ENCODE peak calls at places on chromosomes 13 and 19, in six cellular contexts. I, O, A, C, N and P are unnamed samples.

GRCh38 chr13:60448907-60449510 is 52.0 kb downstream of the TDRD3 start:
- DNase-seq in N (no peak), C (no peak), O (no peak), I (peak; percentile 55), A (no peak), P (no peak)

GRCh38 chr13:68588623-68589022 is 1358.5 kb upstream of the PCDH9 start:
- DNase-seq in O (no peak), N (no peak), I (no peak), C (no peak), A (no peak), P (no peak)

GRCh38 chr19:47434088-47434487 is 14.8 kb upstream of the MEIS3 start:
- DNase-seq in A (no peak), C (no peak), N (no peak), I (no peak), O (no peak), P (no peak)

GRCh38 chr19:48746738-48747575 is at the start of gene IZUMO1:
- DNase-seq in O (peak; percentile 57), N (peak; percentile 87), C (peak; percentile 77), I (peak; percentile 72), A (peak; percentile 66), P (peak; percentile 20)

GRCh38 chr19:49390131-49390977 is 2.3 kb downstream of the KASH5 start:
- DNase-seq in O (no peak), C (no peak), I (no peak), A (no peak), N (no peak), P (no peak)

GRCh38 chr13:99033814-99034213 is 56.0 kb upstream of the DOCK9 start:
- DNase-seq in A (no peak), I (peak; percentile 29), O (no peak), N (no peak), C (no peak), P (peak; percentile 37)

GRCh38 chr19:903266-903797 is 9.7 kb downstream of the R3HDM4 start:
- DNase-seq in N (no peak), I (peak; percentile 41), C (no peak), O (no peak), A (no peak), P (no peak)

GRCh38 chr13:110944121-110944967 is 29.5 kb upstream of the ANKRD10 start:
- DNase-seq in O (no peak), A (no peak), C (no peak), N (peak; percentile 82), I (peak; percentile 70), P (no peak)

GRCh38 chr13:40149611-40150283 is 494.3 kb downstream of the COG6 start:
- DNase-seq in C (peak; percentile 76), A (no peak), O (peak; percentile 10), I (no peak), N (peak; percentile 39), P (peak; percentile 54)

GRCh38 chr19:13139633-13140311 is 10.4 kb downstream of the STX10 start:
- DNase-seq in N (no peak), O (no peak), I (no peak), C (no peak), A (no peak), P (no peak)

GRCh38 chr13:109857803-109858202 is 71.4 kb upstream of the IRS2 start:
- DNase-seq in A (no peak), I (no peak), O (no peak), C (no peak), N (no peak), P (no peak)

GRCh38 chr19:56176881-56177280 is 1.1 kb downstream of the GALP start:
- DNase-seq in O (no peak), C (no peak), I (no peak), A (no peak), N (no peak), P (no peak)

GRCh38 chr13:100984349-100984748 is 309.8 kb upstream of the TMTC4 start:
- DNase-seq in O (no peak), A (no peak), I (no peak), N (no peak), C (no peak), P (no peak)

GRCh38 chr13:113351514-113352026 is 12.4 kb downstream of the GRTP1 start:
- DNase-seq in A (no peak), C (no peak), O (no peak), I (no peak), N (no peak), P (no peak)

GRCh38 chr19:45254044-45254531 is 3.0 kb downstream of the MARK4 start:
- DNase-seq in C (no peak), A (no peak), O (no peak), I (peak; percentile 51), N (no peak), P (no peak)

GRCh38 chr19:5447700-5448311 is 7.4 kb upstream of the ZNRF4 start:
- DNase-seq in A (no peak), O (no peak), N (no peak), I (no peak), C (no peak), P (no peak)

GRCh38 chr19:43574424-43575155 is 737 bp downstream of the XRCC1 start:
- DNase-seq in C (no peak), N (peak; percentile 62), O (no peak), I (no peak), A (no peak), P (peak; percentile 91)

GRCh38 chr19:41330946-41331678 is 21.1 kb downstream of the CCDC97 start:
- DNase-seq in A (no peak), O (no peak), N (no peak), I (no peak), C (no peak), P (no peak)

GRCh38 chr13:79382545-79383275 is 23.3 kb downstream of the RBM26 start:
- DNase-seq in A (no peak), N (no peak), O (no peak), I (no peak), C (no peak), P (no peak)

GRCh38 chr13:40170982-40171381 is 495.5 kb downstream of the FOXO1 start:
- DNase-seq in A (no peak), N (no peak), I (no peak), C (no peak), O (no peak), P (peak; percentile 12)

GRCh38 chr19:29675650-29676186 is 10.5 kb downstream of the PLEKHF1 start:
- DNase-seq in N (no peak), O (peak; percentile 45), I (no peak), A (peak; percentile 74), C (peak; percentile 48), P (no peak)

GRCh38 chr19:32339988-32340874 is 5.2 kb upstream of the ZNF507 start:
- DNase-seq in C (peak; percentile 86), A (peak; percentile 45), O (peak; percentile 45), N (peak; percentile 54), I (peak; percentile 73), P (peak; percentile 22)